ENCODE peak calls at places on chromosomes 12 and 14, in ten cellular contexts. K is body of pancreas, X is thyroid gland, V is lower leg skin, F is heart left ventricle, D is gastrocnemius medialis, E is prostate gland, L is stomach, H is uterus, B is suprapubic skin. P is an unnamed sample.

GRCh38 chr14:99127651-99128167 is 144.3 kb downstream of the BCL11B start:
- DNase-seq in K (no peak), X (peak; percentile 80), V (peak; percentile 14), F (no peak), D (no peak), E (peak; percentile 56), L (peak; percentile 18), H (no peak), B (no peak), P (peak; percentile 23)

GRCh38 chr12:53973093-53974042 is at the start of gene HOXC11:
- DNase-seq in K (no peak), X (no peak), V (no peak), F (no peak), D (no peak), E (no peak), L (no peak), H (no peak), B (no peak), P (peak; percentile 80)

GRCh38 chr12:93002278-93003054 is 73.4 kb upstream of the EEA1 start:
- DNase-seq in K (no peak), X (no peak), V (peak; percentile 59), F (no peak), D (no peak), E (no peak), L (no peak), H (no peak), B (no peak), P (no peak)

GRCh38 chr12:13094349-13094748 is 9.1 kb downstream of the GSG1 start:
- DNase-seq in K (no peak), X (no peak), V (no peak), F (no peak), D (no peak), E (no peak), L (no peak), H (no peak), B (no peak), P (no peak)

GRCh38 chr14:80387563-80387981 is 176.3 kb upstream of the DIO2 start:
- DNase-seq in K (no peak), X (no peak), V (no peak), F (no peak), D (peak; percentile 42), E (no peak), L (no peak), H (no peak), B (no peak), P (peak; percentile 13)

GRCh38 chr12:21337959-21338704 is 3.4 kb upstream of the SLCO1A2 start:
- DNase-seq in K (no peak), X (no peak), V (no peak), F (no peak), D (no peak), E (no peak), L (no peak), H (no peak), B (no peak), P (no peak)

GRCh38 chr14:63852817-63853730 is at the start of gene SYNE2:
- DNase-seq in K (peak; percentile 82), X (peak; percentile 85), V (peak; percentile 55), F (peak; percentile 83), D (peak; percentile 58), E (peak; percentile 80), L (peak; percentile 85), H (peak; percentile 67), B (peak; percentile 81), P (peak; percentile 76)

GRCh38 chr12:46763230-46763629 is 62.6 kb downstream of the SLC38A4 start:
- DNase-seq in K (no peak), X (no peak), V (no peak), F (no peak), D (no peak), E (no peak), L (no peak), H (no peak), B (no peak), P (no peak)

GRCh38 chr12:19967486-19967885 is 400.9 kb upstream of the PDE3A start:
- DNase-seq in K (no peak), X (peak; percentile 16), V (no peak), F (no peak), D (no peak), E (no peak), L (no peak), H (peak; percentile 21), B (no peak), P (no peak)

GRCh38 chr14:55927059-55927458 is 191.2 kb upstream of the PELI2 start:
- DNase-seq in K (no peak), X (no peak), V (no peak), F (no peak), D (no peak), E (no peak), L (no peak), H (no peak), B (no peak), P (no peak)

GRCh38 chr14:53879022-53879686 is 77.5 kb downstream of the BMP4 start:
- DNase-seq in K (no peak), X (no peak), V (no peak), F (peak; percentile 28), D (no peak), E (no peak), L (no peak), H (no peak), B (no peak), P (no peak)

GRCh38 chr14:96303981-96304380 is 48.0 kb downstream of the BDKRB1 start:
- DNase-seq in K (no peak), X (no peak), V (no peak), F (no peak), D (no peak), E (no peak), L (no peak), H (no peak), B (no peak), P (no peak)

GRCh38 chr14:96294246-96294645 is 38.2 kb downstream of the BDKRB1 start:
- DNase-seq in K (no peak), X (no peak), V (no peak), F (no peak), D (no peak), E (no peak), L (no peak), H (no peak), B (no peak), P (peak; percentile 64)

GRCh38 chr14:96297999-96298398 is 42.0 kb downstream of the BDKRB1 start:
- DNase-seq in K (no peak), X (no peak), V (no peak), F (no peak), D (no peak), E (no peak), L (no peak), H (no peak), B (no peak), P (no peak)

GRCh38 chr14:96297000-96297399 is 41.0 kb downstream of the BDKRB1 start:
- DNase-seq in K (no peak), X (no peak), V (no peak), F (no peak), D (no peak), E (no peak), L (no peak), H (no peak), B (no peak), P (no peak)

DNA sequence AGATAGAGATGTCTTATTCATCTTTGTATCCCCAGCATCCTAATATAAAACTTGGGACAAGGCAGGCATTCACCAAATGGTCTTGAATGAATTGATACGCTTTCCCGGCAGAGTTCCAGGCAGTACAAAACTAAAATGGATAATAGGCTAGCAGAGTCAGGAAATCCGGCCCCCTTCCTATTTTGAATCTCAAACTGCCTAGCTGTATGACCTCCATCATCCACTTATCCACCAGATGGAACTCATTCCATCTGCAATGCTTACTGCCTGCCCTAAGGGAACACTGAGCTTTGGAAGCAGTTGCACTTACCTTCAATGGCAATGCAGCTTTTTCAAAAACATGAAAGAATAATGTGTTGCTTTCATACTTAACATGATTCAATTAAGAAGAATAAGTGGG is 43.4 kb downstream of the BDKRB1 start:
- DNase-seq in K (no peak), X (no peak), V (no peak), F (no peak), D (no peak), E (no peak), L (no peak), H (no peak), B (no peak), P (no peak)
- H3K4me3 ChIP-seq in K (no peak overlapping the region), X (no peak overlapping the region), V (no peak overlapping the region), F (no peak overlapping the region), D (no peak overlapping the region), E (no peak overlapping the region), L (no peak overlapping the region), H (no peak overlapping the region), B (no peak overlapping the region), P (no peak overlapping the region)

DNA sequence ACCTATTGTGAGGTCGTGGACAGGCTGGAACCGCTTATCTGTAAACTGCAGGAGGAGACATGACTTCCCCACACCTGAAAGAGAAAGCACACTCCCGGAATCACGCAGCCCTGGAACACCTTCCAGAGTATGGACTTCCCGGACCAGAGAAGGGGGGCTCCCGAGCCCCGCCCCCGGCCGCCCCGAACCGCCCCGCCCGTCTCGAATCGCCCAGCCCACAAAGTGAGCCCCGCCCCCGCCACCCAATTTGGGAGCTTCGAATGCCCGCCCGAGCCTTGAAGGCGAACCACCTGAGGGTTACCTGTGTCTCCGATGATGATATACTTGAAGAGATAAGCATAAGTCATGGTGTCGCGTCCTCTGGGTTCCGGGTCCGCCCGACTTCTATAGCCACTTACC is 234 bp downstream of the RAB2B start:
- DNase-seq in K (peak; percentile 92), X (peak; percentile 90), V (no peak), F (peak; percentile 85), D (no peak), E (peak; percentile 91), L (peak; percentile 93), H (no peak), B (peak; percentile 92), P (peak; percentile 97)
- TF ChIP-seq POLR2A in K (no peak), X (no peak), V (no peak), F (no peak), D (no peak), E (no peak), L (no peak), H (no peak), B (no peak), P (no peak)

DNA sequence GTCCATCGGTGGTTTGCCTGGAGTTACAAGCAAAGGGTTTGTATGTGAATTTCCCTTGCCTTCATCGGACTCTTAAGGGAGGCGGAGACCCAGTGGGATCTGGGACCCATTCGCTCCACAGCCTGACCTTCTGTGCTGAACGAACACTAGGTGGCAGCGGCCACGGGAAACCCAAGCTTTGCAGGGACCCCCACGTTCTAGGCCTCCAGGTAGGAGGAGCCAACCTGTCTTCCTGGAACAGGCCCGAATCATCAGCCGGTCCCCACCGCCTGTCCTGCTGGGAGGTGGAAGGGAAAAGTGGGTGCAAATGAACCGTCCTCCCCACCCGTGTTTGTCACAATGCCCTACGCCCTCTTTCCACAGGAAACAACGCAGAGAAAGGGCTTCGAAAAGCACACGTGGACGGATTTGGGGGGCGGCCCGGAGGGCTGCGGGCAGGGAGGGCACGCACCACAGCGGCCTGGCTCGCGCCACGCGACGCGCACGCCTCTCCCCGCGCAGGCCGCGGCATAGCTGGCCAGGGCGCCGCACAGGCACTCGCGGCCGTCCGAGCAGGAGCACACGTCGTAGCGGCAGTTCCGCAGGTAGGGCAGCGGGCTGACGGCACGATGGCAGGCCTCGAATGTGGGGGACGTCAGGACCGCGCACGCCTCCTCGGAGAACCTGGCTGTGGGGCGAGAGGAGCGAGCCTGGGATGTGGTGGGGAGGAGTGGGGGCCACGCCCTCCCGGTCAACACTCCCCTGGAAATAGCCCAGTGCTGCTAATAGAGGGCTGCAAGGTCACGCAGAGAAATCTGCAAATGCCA is 67.9 kb downstream of the VWF start:
- DNase-seq in K (no peak), X (peak; percentile 25), V (no peak), F (no peak), D (no peak), E (no peak), L (no peak), H (no peak), B (no peak), P (no peak)
- H3K4me3 ChIP-seq in K (no peak overlapping the region), X (no peak overlapping the region), V (no peak overlapping the region), F (no peak overlapping the region), D (no peak overlapping the region), E (no peak overlapping the region), L (peak overlapping the region; percentile 36), H (no peak overlapping the region), B (peak overlapping the region; percentile 36), P (peak overlapping the region; percentile 11)

GRCh38 chr14:74976264-74977113 is 21.1 kb upstream of the PGF start:
- DNase-seq in K (no peak), X (no peak), V (no peak), F (no peak), D (no peak), E (no peak), L (no peak), H (no peak), B (peak; percentile 53), P (no peak)
- TF ChIP-seq POLR2A in K (no peak), X (no peak), V (no peak), F (no peak), D (no peak), E (no peak), L (no peak), H (no peak), B (no peak), P (no peak)